ENCODE peak calls at places on chromosome X, in ten cellular contexts. X is KG1; E is NCI-H526 treated with DMSO at 0.1 percent for 48 hours; N is H54; W is mucosa of gallbladder; C is pancreas; I is NCI-H1436; Z is astrocyte of the spinal cord; H is stimulated activated CD4-positive, alpha-beta T cell treated with anti-CD3 and anti-CD28 coated beads, Interleukin-2, amount 100 ng/mL, for 24 hours; D is endothelial cell. F is an unnamed sample.

GRCh38 chrX:65451663-65452062 is 82.9 kb downstream of the LAS1L start:
- DNase-seq in H (no peak), D (peak; percentile 31), Z (peak; percentile 10), I (peak; percentile 36), X (peak; percentile 1), E (peak; percentile 2), C (no peak), N (peak; percentile 6), W (no peak), F (no peak)

GRCh38 chrX:13569479-13570244 is at the start of gene EGFL6:
- DNase-seq in D (peak; percentile 2), W (no peak), E (no peak), C (peak; percentile 22), H (no peak), I (no peak), N (no peak), Z (no peak), X (no peak), F (no peak)

GRCh38 chrX:111098874-111099273 is 2.9 kb downstream of the PAK3 start:
- DNase-seq in N (peak; percentile 33), C (peak; percentile 77), H (peak; percentile 66), Z (peak; percentile 25), D (peak; percentile 62), W (no peak), E (peak; percentile 27), I (peak; percentile 10), X (peak; percentile 1), F (peak; percentile 29)

GRCh38 chrX:1658083-1658463 is 43.2 kb downstream of the ASMT start:
- DNase-seq in N (no peak), D (no peak), H (no peak), C (no peak), Z (no peak), I (peak; percentile 41), W (no peak), X (peak; percentile 49), E (no peak), F (no peak)

GRCh38 chrX:86047174-86047991 is at the start of gene CHM:
- DNase-seq in I (no peak), C (no peak), W (peak; percentile 72), N (peak; percentile 29), X (no peak), H (peak; percentile 53), E (no peak), D (peak; percentile 47), Z (peak; percentile 89), F (peak; percentile 42)

GRCh38 chrX:44314259-44314734 is 29.2 kb downstream of the EFHC2 start:
- DNase-seq in Z (peak; percentile 37), I (no peak), E (no peak), H (no peak), N (no peak), D (peak; percentile 46), X (peak; percentile 24), W (peak; percentile 21), C (no peak), F (no peak)

GRCh38 chrX:39813631-39814246 is 284.0 kb downstream of the BCOR start:
- DNase-seq in Z (peak; percentile 79), I (no peak), C (peak; percentile 91), X (no peak), N (no peak), D (no peak), H (no peak), E (no peak), W (peak; percentile 76), F (no peak)

GRCh38 chrX:136166221-136166855 is 19.0 kb downstream of the FHL1 start:
- DNase-seq in H (no peak), E (no peak), W (no peak), N (no peak), C (no peak), Z (peak; percentile 40), D (no peak), I (no peak), X (no peak), F (no peak)

GRCh38 chrX:140432328-140433025 is 72.4 kb downstream of the SOX3 start:
- DNase-seq in N (no peak), C (peak; percentile 72), W (peak; percentile 12), H (no peak), D (no peak), X (no peak), Z (peak; percentile 16), I (no peak), E (no peak), F (no peak)

GRCh38 chrX:72201836-72202536 is 20.4 kb downstream of the PIN4 start:
- DNase-seq in Z (peak; percentile 83), H (no peak), E (no peak), X (no peak), N (no peak), C (no peak), D (no peak), I (no peak), W (no peak), F (no peak)

GRCh38 chrX:17590892-17591740 is 146.2 kb upstream of the SCML1 start:
- DNase-seq in D (peak; percentile 44), N (no peak), E (peak; percentile 39), H (peak; percentile 24), W (peak; percentile 49), C (peak; percentile 39), X (no peak), I (peak; percentile 51), Z (peak; percentile 80), F (no peak)

GRCh38 chrX:34918091-34918736 is 24.4 kb upstream of the FAM47B start:
- DNase-seq in C (no peak), N (no peak), I (no peak), Z (peak; percentile 54), E (no peak), D (no peak), W (no peak), H (no peak), X (no peak), F (no peak)

GRCh38 chrX:153829799-153830631 is at the start of gene PDZD4:
- DNase-seq in H (no peak), Z (no peak), E (no peak), D (no peak), C (no peak), N (no peak), I (peak; percentile 30), W (no peak), X (no peak), F (no peak)

GRCh38 chrX:2471641-2472040 is 29.1 kb downstream of the DHRSX start:
- DNase-seq in Z (no peak), X (no peak), N (no peak), E (no peak), H (no peak), W (no peak), D (no peak), C (no peak), I (no peak), F (no peak)

GRCh38 chrX:30679369-30679768 is 26.1 kb downstream of the GK start:
- DNase-seq in Z (no peak), H (no peak), D (no peak), X (no peak), I (no peak), C (no peak), E (no peak), N (no peak), W (peak; percentile 63), F (no peak)

GRCh38 chrX:19373034-19373891 is 29.5 kb downstream of the PDHA1 start:
- DNase-seq in X (no peak), I (no peak), E (no peak), Z (no peak), C (no peak), W (no peak), D (no peak), H (no peak), N (no peak), F (no peak)

GRCh38 chrX:74925210-74926088 is at the start of gene NEXMIF:
- DNase-seq in D (peak; percentile 47), C (peak; percentile 43), I (peak; percentile 55), E (peak; percentile 54), N (no peak), X (no peak), W (no peak), Z (no peak), H (no peak), F (no peak)

GRCh38 chrX:127038065-127038464 is 218.5 kb downstream of the PRR32 start:
- DNase-seq in D (no peak), E (no peak), Z (no peak), H (no peak), C (no peak), X (no peak), I (no peak), N (no peak), W (no peak), F (no peak)

GRCh38 chrX:40011483-40012038 is 86.2 kb downstream of the BCOR start:
- DNase-seq in H (no peak), D (peak; percentile 3), E (no peak), C (no peak), X (no peak), N (no peak), I (no peak), Z (no peak), W (no peak), F (no peak)

GRCh38 chrX:153057281-153057680 is 1.0 kb downstream of the PNMA3 start:
- DNase-seq in C (no peak), W (no peak), N (no peak), Z (no peak), H (no peak), E (no peak), D (no peak), X (no peak), I (no peak), F (no peak)

GRCh38 chrX:17032351-17032750 is 85.9 kb downstream of the REPS2 start:
- DNase-seq in Z (peak; percentile 91), H (no peak), I (no peak), D (no peak), X (no peak), C (peak; percentile 31), E (no peak), W (no peak), N (peak; percentile 21), F (no peak)

GRCh38 chrX:5632887-5633286 is 595.8 kb downstream of the NLGN4X start:
- DNase-seq in W (no peak), E (no peak), N (no peak), I (no peak), Z (no peak), C (no peak), H (no peak), D (no peak), X (no peak), F (no peak)

GRCh38 chrX:137567474-137568232 is 1.7 kb downstream of the ZIC3 start:
- DNase-seq in X (no peak), C (no peak), D (no peak), N (no peak), I (no peak), Z (peak; percentile 9), W (no peak), H (no peak), E (no peak), F (no peak)

GRCh38 chrX:9349572-9350259 is 115.1 kb upstream of the TBL1X start:
- DNase-seq in Z (peak; percentile 26), C (no peak), I (no peak), E (no peak), D (no peak), W (no peak), H (no peak), X (no peak), N (no peak), F (no peak)

GRCh38 chrX:50483283-50483682 is 12.7 kb upstream of the DGKK start:
- DNase-seq in I (no peak), Z (no peak), C (no peak), N (no peak), H (no peak), D (no peak), X (no peak), E (no peak), W (no peak), F (no peak)

GRCh38 chrX:1492421-1493012 is 39.8 kb upstream of the ASMTL start:
- DNase-seq in E (no peak), X (no peak), W (no peak), Z (no peak), H (no peak), C (no peak), I (no peak), D (no peak), N (no peak), F (no peak)

GRCh38 chrX:26597981-26598380 is 382.0 kb downstream of the MAGEB5 start:
- DNase-seq in D (no peak), C (no peak), W (no peak), X (no peak), H (no peak), Z (peak; percentile 6), N (no peak), I (no peak), E (no peak), F (no peak)

GRCh38 chrX:64377753-64378152 is 17.5 kb downstream of the MTMR8 start:
- DNase-seq in I (no peak), X (no peak), E (no peak), C (no peak), W (no peak), Z (no peak), D (no peak), N (no peak), H (no peak), F (no peak)

F was measured in memory B cell.